ENCODE peak calls at places on chromosomes 4 and X, in six cellular contexts. X is EL; E is pons; W is stimulated activated naive CD8-positive, alpha-beta T cell treated with anti-CD3 and anti-CD28 coated beads, Interleukin-15, Interleukin-2, amounts not matched to agents 100 U/mL and 50 U/mL, for 24 hours; R is naive thymus-derived CD8-positive, alpha-beta T cell; U is activated CD4-positive, alpha-beta T cell treated with anti-CD3 and anti-CD28 coated beads, Interleukin-2, amount 50 U/mL, for 48 hours. T is an unnamed sample.
A peak's percentile ranks its signal among the peaks of the same experiment; 100 is the strongest.

GRCh38 chr4:183201331-183201730 is 102.3 kb downstream of the WWC2 start:
- DNase-seq in E (no peak), W (no peak), U (no peak), R (no peak), X (peak; percentile 89), T (no peak)

GRCh38 chr4:139595989-139596679 is 40.1 kb upstream of the SETD7 start:
- DNase-seq in W (no peak), R (no peak), E (no peak), U (no peak), X (peak; percentile 84), T (no peak)

GRCh38 chrX:41922694-41923171 is 621 bp downstream of the CASK start:
- DNase-seq in X (peak; percentile 19), E (peak; percentile 5), U (peak; percentile 22), R (peak; percentile 20), W (peak; percentile 28), T (peak; percentile 7)

GRCh38 chrX:132257116-132257515 is 37.9 kb upstream of the RAP2C start:
- DNase-seq in W (no peak), E (no peak), R (no peak), X (no peak), U (no peak), T (no peak)

GRCh38 chr4:76622126-76622525 is 187.1 kb downstream of the SHROOM3 start:
- DNase-seq in R (no peak), X (peak; percentile 72), E (no peak), W (no peak), U (no peak), T (no peak)

GRCh38 chr4:87044511-87045369 is 109.9 kb downstream of the AFF1 start:
- DNase-seq in X (no peak), E (no peak), W (no peak), R (no peak), U (no peak), T (no peak)

GRCh38 chrX:31366076-31366475 is 294.2 kb upstream of the FTHL17 start:
- DNase-seq in W (no peak), U (no peak), E (no peak), R (no peak), X (peak; percentile 23), T (no peak)

GRCh38 chr4:102601586-102602227 is 100.5 kb downstream of the NFKB1 start:
- DNase-seq in R (no peak), U (no peak), W (no peak), X (no peak), E (no peak), T (no peak)

GRCh38 chrX:70672326-70672725 is 227.7 kb downstream of the DLG3 start:
- DNase-seq in R (no peak), W (no peak), U (no peak), X (no peak), E (no peak), T (no peak)

GRCh38 chr4:151045907-151046306 is 30.8 kb upstream of the LRBA start:
- DNase-seq in W (no peak), E (no peak), X (peak; percentile 3), R (no peak), U (no peak), T (no peak)